ENCODE peak calls at places on chromosome 21, in seven cellular contexts. Q is IMR-90, X is neuronal stem cell, N is mesendoderm, R is H1, L is trophoblast cell, O is mesenchymal stem cell. E is an unnamed sample.

GRCh38 chr21:15029077-15029476 is 35.7 kb downstream of the NRIP1 start:
- DNase-seq in Q (no peak), X (no peak), N (no peak), R (no peak), L (no peak), O (no peak), E (no peak)

GRCh38 chr21:42650441-42651421 is 2.7 kb upstream of the PDE9A start:
- DNase-seq in Q (no peak), X (no peak), N (no peak), R (no peak), L (no peak), O (no peak), E (no peak)

GRCh38 chr21:29342394-29342957 is 43.8 kb downstream of the BACH1 start:
- DNase-seq in Q (peak), X (no peak), N (no peak), R (no peak), L (peak), O (peak), E (no peak)

GRCh38 chr21:42695324-42696025 is 42.1 kb downstream of the PDE9A start:
- DNase-seq in Q (peak), X (no peak), N (no peak), R (no peak), L (no peak), O (peak), E (no peak)

GRCh38 chr21:36730291-36731281 is 31.7 kb downstream of the SIM2 start:
- DNase-seq in Q (no peak), X (no peak), N (no peak), R (no peak), L (no peak), O (no peak), E (no peak)

GRCh38 chr21:22363504-22363903 is 1365.3 kb downstream of the NCAM2 start:
- DNase-seq in Q (no peak), X (no peak), N (peak), R (no peak), L (no peak), O (no peak), E (no peak)

GRCh38 chr21:35603471-35603870 is 456.9 kb downstream of the SETD4 start:
- DNase-seq in Q (no peak), X (no peak), N (peak), R (no peak), L (no peak), O (no peak), E (peak)

GRCh38 chr21:25062061-25062460 is 545.2 kb downstream of the MRPL39 start:
- DNase-seq in Q (peak), X (no peak), N (peak), R (no peak), L (no peak), O (no peak), E (no peak)

GRCh38 chr21:39564200-39564599 is 48.5 kb upstream of the B3GALT5 start:
- DNase-seq in Q (no peak), X (no peak), N (no peak), R (no peak), L (no peak), O (no peak), E (no peak)

GRCh38 chr21:33540711-33541104 is 1.2 kb downstream of the GART start:
- DNase-seq in Q (no peak), X (no peak), N (peak), R (no peak), L (peak), O (no peak), E (no peak)

GRCh38 chr21:36388835-36389234 is 3.6 kb downstream of the CHAF1B start:
- DNase-seq in Q (peak), X (no peak), N (peak), R (peak), L (no peak), O (peak), E (peak)

GRCh38 chr21:30072496-30072895 is 94.1 kb downstream of the CLDN17 start:
- DNase-seq in Q (no peak), X (no peak), N (peak), R (peak), L (peak), O (no peak), E (peak)

GRCh38 chr21:39705849-39706248 is 39.1 kb upstream of the IGSF5 start:
- DNase-seq in Q (peak), X (no peak), N (no peak), R (no peak), L (no peak), O (peak), E (no peak)

GRCh38 chr21:42429856-42430255 is 26.2 kb downstream of the UBASH3A start:
- DNase-seq in Q (no peak), X (no peak), N (peak), R (no peak), L (no peak), O (no peak), E (no peak)

GRCh38 chr21:37636152-37636860 is 269.7 kb downstream of the DYRK1A start:
- DNase-seq in Q (peak), X (no peak), N (no peak), R (no peak), L (no peak), O (peak), E (no peak)

GRCh38 chr21:29238052-29238966 is 60.4 kb upstream of the BACH1 start:
- DNase-seq in Q (peak), X (no peak), N (no peak), R (no peak), L (no peak), O (no peak), E (no peak)

GRCh38 chr21:15000076-15000475 is 64.7 kb downstream of the NRIP1 start:
- DNase-seq in Q (peak), X (no peak), N (no peak), R (no peak), L (peak), O (peak), E (no peak)

GRCh38 chr21:24910591-24910990 is 696.7 kb downstream of the MRPL39 start:
- DNase-seq in Q (no peak), X (no peak), N (peak), R (no peak), L (no peak), O (no peak), E (no peak)

GRCh38 chr21:31248598-31248997 is 95.5 kb downstream of the TIAM1 start:
- DNase-seq in Q (peak), X (no peak), N (peak), R (no peak), L (peak), O (peak), E (no peak)

GRCh38 chr21:16589499-16589898 is 859.7 kb downstream of the USP25 start:
- DNase-seq in Q (no peak), X (no peak), N (no peak), R (no peak), L (no peak), O (no peak), E (no peak)

GRCh38 chr21:16589046-16589445 is 859.3 kb downstream of the USP25 start:
- DNase-seq in Q (no peak), X (no peak), N (no peak), R (no peak), L (no peak), O (no peak), E (no peak)

GRCh38 chr21:16587671-16588379 is 858.0 kb downstream of the USP25 start:
- DNase-seq in Q (peak), X (no peak), N (no peak), R (no peak), L (no peak), O (peak), E (no peak)

GRCh38 chr21:16587141-16587570 is 857.4 kb downstream of the USP25 start:
- DNase-seq in Q (peak), X (no peak), N (peak), R (no peak), L (no peak), O (no peak), E (peak)

GRCh38 chr21:16588433-16588860 is 858.7 kb downstream of the USP25 start:
- DNase-seq in Q (peak), X (peak), N (peak), R (no peak), L (peak), O (peak), E (peak)
- H3K9ac ChIP-seq in Q (no peak), X (no peak), N (no peak), R (no peak), L (no peak), O (peak), E (no peak)

GRCh38 chr21:32463889-32464300 is 51.4 kb downstream of the EVA1C start:
- DNase-seq in Q (peak), X (no peak), N (no peak), R (no peak), L (no peak), O (no peak), E (no peak)
- H2AK5ac ChIP-seq in Q (no peak), X (no peak), N (no peak), R (no peak), L (no peak), O (no peak), E (no peak)

GRCh38 chr21:45540601-45540970 is 1.7 kb downstream of the SLC19A1 start:
- DNase-seq in Q (no peak), X (no peak), N (no peak), R (no peak), L (no peak), O (no peak), E (no peak)
- H3K9ac ChIP-seq in Q (no peak), X (no peak), N (no peak), R (no peak), L (no peak), O (no peak), E (no peak)

DNA sequence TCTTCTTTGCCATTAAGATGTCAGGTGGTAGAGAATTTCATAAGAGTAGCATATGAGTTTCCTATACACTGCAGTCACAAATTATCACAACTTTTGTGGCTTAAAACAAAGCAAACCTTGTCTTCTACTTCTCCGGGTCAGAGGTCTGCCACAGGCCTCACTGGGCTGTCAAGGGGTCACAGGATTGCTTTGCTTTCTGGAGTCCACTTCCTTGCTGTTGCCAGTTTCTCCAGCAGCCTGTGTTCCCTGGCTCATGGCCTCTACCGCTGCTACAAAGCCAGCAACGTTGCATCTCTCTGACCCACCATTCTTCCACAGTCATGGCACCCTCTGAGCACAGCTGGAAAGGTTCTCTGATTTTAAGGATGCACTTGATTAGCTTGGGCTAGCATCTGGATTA is 6.5 kb upstream of the BACE2 start:
- DNase-seq in Q (no peak), X (no peak), N (no peak), R (no peak), L (no peak), O (no peak), E (no peak)
- H2AK5ac ChIP-seq in Q (no peak), X (no peak), N (no peak), R (no peak), L (no peak), O (no peak), E (no peak)

GRCh38 chr21:43884861-43885370 is 19.9 kb downstream of the AGPAT3 start:
- DNase-seq in Q (no peak), X (no peak), N (no peak), R (no peak), L (no peak), O (no peak), E (no peak)
- H3K9ac ChIP-seq in Q (no peak), X (peak), N (peak), R (no peak), L (peak), O (no peak), E (no peak)

GRCh38 chr21:26833011-26833410 is 12.2 kb downstream of the ADAMTS1 start:
- DNase-seq in Q (no peak), X (no peak), N (no peak), R (no peak), L (no peak), O (no peak), E (no peak)
- H2AK5ac ChIP-seq in Q (no peak), X (peak), N (no peak), R (no peak), L (no peak), O (no peak), E (no peak)

DNA sequence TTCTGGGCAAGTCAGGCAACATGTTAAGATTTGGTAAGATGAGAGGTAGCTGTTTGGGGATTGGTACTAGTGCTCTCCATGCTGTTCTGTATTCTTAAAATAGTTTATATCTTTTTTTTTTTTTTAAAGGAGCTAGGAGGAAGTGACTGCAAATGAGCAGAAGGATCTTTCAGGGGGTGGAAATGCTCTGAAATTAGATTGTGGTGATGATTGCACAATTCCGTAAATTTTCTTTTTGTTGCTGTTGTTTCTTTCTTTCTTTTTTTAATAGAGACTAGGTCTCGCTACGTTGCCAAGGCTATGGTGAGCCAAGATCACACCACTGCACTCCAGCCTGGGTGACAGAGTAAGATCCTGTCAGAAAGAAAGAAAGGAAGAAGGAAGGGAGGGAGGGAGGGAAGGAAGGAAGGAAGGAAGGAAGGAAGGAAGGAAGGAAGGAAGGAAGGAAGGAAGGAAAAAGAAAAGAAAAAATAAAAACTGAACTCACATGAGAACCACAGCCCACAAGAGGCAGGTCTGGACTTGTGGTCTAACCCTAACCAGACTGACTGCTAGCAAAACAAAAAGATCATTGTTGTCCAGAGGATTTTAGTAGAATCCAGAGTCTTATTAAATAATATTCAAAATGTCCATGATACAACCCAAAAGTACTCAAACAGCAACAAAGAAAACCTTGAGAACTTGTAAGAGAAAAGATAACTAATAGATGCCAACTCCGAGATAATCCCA is 4.5 kb upstream of the ITGB2 start:
- DNase-seq in Q (peak), X (no peak), N (no peak), R (no peak), L (no peak), O (peak), E (no peak)
- H3K9ac ChIP-seq in Q (no peak), X (no peak), N (no peak), R (no peak), L (no peak), O (peak), E (no peak)